ENCODE peak calls at places on chromosomes 4 and X, in nine cellular contexts. L is heart left ventricle, H is fibroblast of lung, V is endodermal cell, X is upper lobe of left lung, K is suprapubic skin, N is neural progenitor cell, O is GM23248, U is GM12878. W is an unnamed sample.

GRCh38 chr4:154292589-154292988 is 199.0 kb downstream of the DCHS2 start:
- DNase-seq in L (no peak), U (no peak), N (no peak), X (no peak), H (no peak), K (no peak), O (no peak), V (no peak), W (no peak)

GRCh38 chrX:13008189-13008533 is 33.3 kb downstream of the TMSB4X start:
- DNase-seq in X (no peak), O (no peak), K (no peak), U (no peak), N (no peak), L (no peak), H (no peak), V (no peak), W (no peak)

GRCh38 chr4:151854731-151855130 is 93.9 kb upstream of the GATB start:
- DNase-seq in U (no peak), V (no peak), H (peak; percentile 14), K (no peak), N (no peak), O (peak; percentile 57), X (no peak), L (no peak), W (no peak)

GRCh38 chr4:3523628-3524221 is 8.5 kb downstream of the LRPAP1 start:
- DNase-seq in U (no peak), X (peak; percentile 46), L (no peak), V (peak; percentile 33), K (no peak), N (no peak), O (no peak), H (no peak), W (no peak)

GRCh38 chrX:41276661-41277506 is 57.1 kb upstream of the DDX3X start:
- DNase-seq in H (peak; percentile 16), X (no peak), L (no peak), K (no peak), O (no peak), V (peak; percentile 61), N (no peak), U (no peak), W (no peak)

GRCh38 chr4:123651127-123651526 is 254.5 kb downstream of the SPRY1 start:
- DNase-seq in K (no peak), X (no peak), N (no peak), V (no peak), H (no peak), U (no peak), O (peak; percentile 24), L (no peak), W (no peak)

GRCh38 chrX:44674906-44675305 is 132.2 kb upstream of the FUNDC1 start:
- DNase-seq in N (no peak), L (no peak), X (no peak), O (no peak), V (no peak), U (no peak), H (no peak), K (no peak), W (no peak)

GRCh38 chr4:14871676-14872430 is 130.4 kb upstream of the CPEB2 start:
- DNase-seq in U (no peak), N (peak; percentile 27), O (peak; percentile 16), V (peak; percentile 85), L (no peak), K (no peak), X (no peak), H (no peak), W (peak; percentile 27)

GRCh38 chr4:147714575-147715401 is 17.1 kb upstream of the ARHGAP10 start:
- DNase-seq in L (no peak), U (no peak), K (peak; percentile 81), H (peak; percentile 87), N (no peak), O (peak; percentile 92), V (no peak), X (no peak), W (no peak)

GRCh38 chr4:24895461-24895860 is 17.4 kb downstream of the CCDC149 start:
- DNase-seq in L (no peak), V (peak; percentile 44), H (no peak), K (no peak), O (no peak), N (no peak), U (no peak), X (no peak), W (no peak)

GRCh38 chr4:118034061-118034785 is at the start of gene NDST3:
- DNase-seq in V (peak; percentile 88), N (peak; percentile 88), H (peak; percentile 65), U (no peak), O (peak; percentile 37), L (peak; percentile 46), X (no peak), K (no peak), W (peak; percentile 68)

DNA sequence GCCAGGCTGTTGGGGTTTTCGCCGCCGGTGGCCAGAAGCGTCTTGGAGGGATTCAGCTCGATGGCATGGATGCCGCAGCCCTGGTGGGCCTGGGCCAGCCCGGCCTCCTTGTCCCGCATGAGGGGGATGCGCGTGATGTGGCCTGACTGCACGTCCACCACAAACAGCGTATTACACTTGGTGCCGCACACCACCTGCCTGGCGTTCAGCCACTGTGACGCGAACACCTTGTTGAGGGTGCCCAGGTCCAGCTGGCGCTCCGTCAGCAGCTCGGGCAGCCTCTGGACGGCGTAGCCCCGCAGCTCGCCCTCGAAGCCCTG is 728 bp downstream of the DCAF12L2 start:
- DNase-seq in O (no peak), N (no peak), L (no peak), V (no peak), K (no peak), U (no peak), H (no peak), X (peak; percentile 37), W (no peak)
- H3K4me3 ChIP-seq in O (no peak overlapping the region), N (peak overlapping the region; percentile 42), L (no peak overlapping the region), V (no peak overlapping the region), K (peak overlapping the region; percentile 45), U (no peak overlapping the region), H (no peak overlapping the region), X (no peak overlapping the region), W (no peak overlapping the region)

GRCh38 chrX:68839771-68840170 is 10.9 kb downstream of the EFNB1 start:
- DNase-seq in L (no peak), V (no peak), O (no peak), X (no peak), K (peak; percentile 33), H (no peak), N (no peak), U (no peak), W (no peak)
- H3K9me3 ChIP-seq in L (no peaks in the 10 kb centered on the region), V (no peaks in the 10 kb centered on the region), O (no peaks in the 10 kb centered on the region), X (no peaks in the 10 kb centered on the region), K (no peaks in the 10 kb centered on the region), H (no peaks in the 10 kb centered on the region), N (no peaks in the 10 kb centered on the region), U (no peaks in the 10 kb centered on the region), W (no peaks in the 10 kb centered on the region)

DNA sequence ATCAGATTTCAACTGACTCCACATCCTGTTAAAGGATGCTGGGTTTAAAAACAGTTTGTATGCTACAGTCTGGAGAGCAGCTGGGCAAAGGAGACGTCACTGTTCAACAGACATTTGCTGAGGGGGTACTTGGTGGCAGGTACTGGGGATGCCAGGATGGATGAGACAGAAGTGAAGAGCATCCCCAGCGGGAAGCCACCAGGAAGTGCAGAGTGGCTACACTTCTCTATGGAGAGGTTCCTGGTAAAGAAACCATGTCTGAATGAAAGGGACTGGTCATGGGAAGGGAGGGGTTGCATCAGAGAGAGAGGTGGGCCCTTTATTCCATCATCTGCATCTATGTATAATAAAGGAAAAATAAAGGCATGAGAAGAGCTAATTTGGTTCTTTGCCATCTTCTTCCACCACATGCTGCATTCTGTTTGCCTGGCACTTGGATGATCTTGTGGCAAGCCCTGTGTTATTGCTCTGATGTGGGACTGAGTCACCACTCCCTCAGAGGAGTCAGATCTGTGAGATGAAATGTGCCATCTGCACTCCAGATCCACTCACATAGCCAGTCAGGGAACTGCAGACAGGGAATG is 144.9 kb downstream of the SOWAHB start:
- DNase-seq in H (peak; percentile 100), U (no peak), L (no peak), O (peak; percentile 99), N (no peak), X (no peak), K (no peak), V (no peak), W (no peak)
- H3K4me3 ChIP-seq in H (peak overlapping the region; percentile 24), U (no peak overlapping the region), L (no peak overlapping the region), O (peak overlapping the region; percentile 62), N (no peak overlapping the region), X (no peak overlapping the region), K (no peak overlapping the region), V (no peak overlapping the region), W (no peak overlapping the region)

DNA sequence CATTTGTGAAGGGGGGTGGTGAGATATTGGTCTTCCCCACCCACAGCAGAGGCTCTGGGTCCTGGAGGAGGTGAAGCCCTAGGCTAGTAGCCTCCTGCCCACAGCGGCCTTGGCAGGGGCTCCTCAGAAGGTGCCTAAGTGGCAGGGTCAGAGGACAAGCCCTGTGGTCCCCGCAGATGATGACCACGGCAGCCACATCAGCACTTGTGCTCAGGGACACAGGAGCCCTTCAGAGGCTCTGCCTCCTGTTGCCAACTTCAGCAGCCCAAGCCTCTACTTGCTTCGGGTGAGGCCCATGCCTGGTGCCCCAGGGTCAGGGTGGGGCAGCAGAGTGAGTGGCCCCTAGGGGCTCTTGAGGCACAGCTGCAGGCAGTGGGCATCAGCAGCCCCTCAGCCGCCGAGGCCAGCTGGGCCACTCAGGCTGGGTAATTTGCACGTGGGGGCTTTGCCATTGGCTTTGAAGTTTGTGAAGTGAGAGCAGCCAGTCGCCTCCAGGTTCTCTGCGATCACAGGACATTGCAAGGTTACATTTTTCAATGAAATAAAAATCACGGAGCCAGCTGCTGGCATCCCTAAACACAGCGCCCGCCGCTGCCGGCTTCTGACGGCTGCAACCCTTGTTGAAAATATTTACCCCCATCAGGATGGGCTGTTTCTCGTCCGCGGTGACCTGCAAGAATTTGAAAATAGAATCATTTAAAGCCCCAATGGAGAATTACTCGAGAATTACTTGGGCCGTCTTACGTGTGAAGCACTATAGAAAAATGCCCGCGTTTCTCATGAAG is 108.5 kb downstream of the HMX1 start:
- DNase-seq in K (peak; percentile 27), V (peak; percentile 34), L (peak; percentile 26), U (no peak), O (no peak), H (no peak), X (no peak), N (no peak), W (peak; percentile 5)
- H3K9me3 ChIP-seq in K (no peaks in the 10 kb centered on the region), V (no peaks in the 10 kb centered on the region), L (no peaks in the 10 kb centered on the region), U (no peaks in the 10 kb centered on the region), O (no peaks in the 10 kb centered on the region), H (no peaks in the 10 kb centered on the region), X (no peaks in the 10 kb centered on the region), N (no peaks in the 10 kb centered on the region), W (no peaks in the 10 kb centered on the region)

GRCh38 chrX:88982183-88982582 is 235.2 kb downstream of the CPXCR1 start:
- DNase-seq in N (no peak), U (no peak), V (no peak), H (no peak), O (no peak), X (peak; percentile 19), L (no peak), K (no peak), W (no peak)
- H3K4me3 ChIP-seq in N (no peak overlapping the region), U (no peak overlapping the region), V (no peak overlapping the region), H (no peak overlapping the region), O (no peak overlapping the region), X (no peak overlapping the region), L (no peak overlapping the region), K (no peak overlapping the region), W (no peak overlapping the region)

W was measured in body of pancreas.